ENCODE peak calls at places on chromosome 3, in ten cellular contexts. N, T, K, B, P, A, H, F, V and C are unnamed samples.

GRCh38 chr3:98602078-98602678 is 8.8 kb upstream of the CPOX start:
- DNase-seq in N (no peak), T (peak), K (peak), B (peak), P (peak), A (no peak), H (peak), F (peak), V (no peak), C (no peak)

GRCh38 chr3:127899769-127900168 is 15.3 kb upstream of the KBTBD12 start:
- DNase-seq in N (no peak), T (no peak), K (no peak), B (no peak), P (no peak), A (no peak), H (no peak), F (no peak), V (no peak), C (no peak)

GRCh38 chr3:42839616-42840015 is 30.4 kb downstream of the ACKR2 start:
- DNase-seq in N (no peak), T (peak), K (peak), B (peak), P (peak), A (no peak), H (peak), F (peak), V (peak), C (no peak)

GRCh38 chr3:172106989-172107388 is 67.6 kb downstream of the FNDC3B start:
- DNase-seq in N (peak), T (no peak), K (no peak), B (peak), P (no peak), A (no peak), H (peak), F (peak), V (peak), C (no peak)

GRCh38 chr3:112687621-112688020 is 46.7 kb upstream of the CCDC80 start:
- DNase-seq in N (no peak), T (no peak), K (no peak), B (no peak), P (no peak), A (no peak), H (no peak), F (no peak), V (no peak), C (no peak)

GRCh38 chr3:15040844-15041243 is 24.3 kb downstream of the MRPS25 start:
- DNase-seq in N (no peak), T (peak), K (no peak), B (no peak), P (no peak), A (no peak), H (no peak), F (no peak), V (no peak), C (no peak)

GRCh38 chr3:122716667-122717066 is 36.0 kb downstream of the PARP14 start:
- DNase-seq in N (no peak), T (no peak), K (no peak), B (no peak), P (no peak), A (no peak), H (no peak), F (no peak), V (no peak), C (no peak)

GRCh38 chr3:122992628-122993570 is 34.7 kb downstream of the SEMA5B start:
- DNase-seq in N (no peak), T (no peak), K (no peak), B (peak), P (no peak), A (peak), H (no peak), F (no peak), V (no peak), C (no peak)

GRCh38 chr3:19739504-19739903 is 194.5 kb downstream of the EFHB start:
- DNase-seq in N (no peak), T (no peak), K (no peak), B (no peak), P (no peak), A (no peak), H (no peak), F (no peak), V (no peak), C (no peak)

GRCh38 chr3:40317061-40317676 is 7.7 kb downstream of the EIF1B start:
- DNase-seq in N (no peak), T (peak), K (peak), B (peak), P (peak), A (no peak), H (peak), F (peak), V (no peak), C (no peak)

GRCh38 chr3:194689493-194689901 is 3.8 kb downstream of the FAM43A start:
- DNase-seq in N (no peak), T (peak), K (no peak), B (no peak), P (no peak), A (no peak), H (peak), F (no peak), V (peak), C (peak)